ENCODE peak calls at places on chromosomes 5 and 9, in six cellular contexts. One of them, this sample, is unnamed.

GRCh38 chr9:104386425-104387069 is 117.5 kb upstream of the OR13F1 start:
- DNase-seq in fibroblast of villous mesenchyme: peak; percentile 37
- DNase-seq in GM04503: peak; percentile 2
- DNase-seq in Calu3: no peak
- DNase-seq in H54: peak; percentile 20
- DNase-seq in fibroblast of the aortic adventitia: peak; percentile 80
- DNase-seq in this sample: peak; percentile 29

GRCh38 chr9:105672711-105673234 is 10.5 kb downstream of the TAL2 start:
- DNase-seq in fibroblast of the aortic adventitia: no peak
- DNase-seq in H54: no peak
- DNase-seq in GM04503: no peak
- DNase-seq in fibroblast of villous mesenchyme: no peak
- DNase-seq in Calu3: no peak
- DNase-seq in this sample: no peak

GRCh38 chr9:70832487-70832886 is 288.9 kb downstream of the TRPM3 start:
- DNase-seq in fibroblast of villous mesenchyme: no peak
- DNase-seq in H54: no peak
- DNase-seq in GM04503: no peak
- DNase-seq in fibroblast of the aortic adventitia: peak; percentile 13
- DNase-seq in Calu3: no peak
- DNase-seq in this sample: no peak

GRCh38 chr9:71403106-71403505 is 281.7 kb upstream of the TRPM3 start:
- DNase-seq in GM04503: no peak
- DNase-seq in fibroblast of the aortic adventitia: no peak
- DNase-seq in H54: no peak
- DNase-seq in fibroblast of villous mesenchyme: no peak
- DNase-seq in Calu3: no peak
- DNase-seq in this sample: no peak

GRCh38 chr9:86827893-86828292 is 119.4 kb downstream of the GAS1 start:
- DNase-seq in fibroblast of the aortic adventitia: no peak
- DNase-seq in GM04503: no peak
- DNase-seq in Calu3: no peak
- DNase-seq in fibroblast of villous mesenchyme: peak; percentile 28
- DNase-seq in H54: no peak
- DNase-seq in this sample: no peak

GRCh38 chr5:44646016-44646415 is 162.7 kb upstream of the MRPS30 start:
- DNase-seq in Calu3: no peak
- DNase-seq in fibroblast of villous mesenchyme: peak; percentile 13
- DNase-seq in H54: no peak
- DNase-seq in fibroblast of the aortic adventitia: no peak
- DNase-seq in GM04503: no peak
- DNase-seq in this sample: no peak

GRCh38 chr5:133343196-133343595 is 269.1 kb downstream of the FSTL4 start:
- DNase-seq in fibroblast of the aortic adventitia: no peak
- DNase-seq in GM04503: no peak
- DNase-seq in fibroblast of villous mesenchyme: no peak
- DNase-seq in Calu3: no peak
- DNase-seq in H54: no peak
- DNase-seq in this sample: no peak

GRCh38 chr5:141654298-141654697 is 3.1 kb upstream of the FCHSD1 start:
- DNase-seq in Calu3: no peak
- DNase-seq in GM04503: peak; percentile 77
- DNase-seq in fibroblast of villous mesenchyme: peak; percentile 43
- DNase-seq in H54: peak; percentile 56
- DNase-seq in fibroblast of the aortic adventitia: peak; percentile 43
- DNase-seq in this sample: no peak

GRCh38 chr9:135139366-135139965 is 52.0 kb downstream of the OLFM1 start:
- DNase-seq in fibroblast of the aortic adventitia: no peak
- DNase-seq in H54: no peak
- DNase-seq in GM04503: no peak
- DNase-seq in Calu3: no peak
- DNase-seq in fibroblast of villous mesenchyme: no peak
- DNase-seq in this sample: no peak